ENCODE peak calls at places on chromosomes 12 and 14, in four cellular contexts. R is NCI-H2081; V is nephron progenitor cell; L is CD4-positive, alpha-beta T cell. A is an unnamed sample.

GRCh38 chr14:24367506-24368214 is at the start of gene NFATC4:
- DNase-seq in V (peak), L (no peak), R (peak), A (peak)

GRCh38 chr12:14995583-14996425 is 23.0 kb downstream of the PDE6H start:
- DNase-seq in L (no peak), V (no peak), R (peak), A (no peak)

GRCh38 chr14:52268191-52269061 is 928 bp downstream of the PTGDR start:
- DNase-seq in R (no peak), V (peak), L (no peak), A (peak)

GRCh38 chr12:121364657-121365265 is 12.6 kb upstream of the ANAPC5 start:
- DNase-seq in R (no peak), V (no peak), L (no peak), A (no peak)

GRCh38 chr12:81222841-81223595 is 145.1 kb downstream of the ACSS3 start:
- DNase-seq in R (no peak), L (no peak), V (no peak), A (no peak)

GRCh38 chr12:6069452-6070093 is 54.9 kb downstream of the VWF start:
- DNase-seq in V (no peak), R (no peak), L (no peak), A (no peak)

GRCh38 chr12:12859690-12860089 is 31.7 kb upstream of the GPRC5A start:
- DNase-seq in V (no peak), L (no peak), R (no peak), A (no peak)

GRCh38 chr14:84857129-84857528 is 672.8 kb upstream of the FLRT2 start:
- DNase-seq in R (no peak), V (no peak), L (no peak), A (no peak)

GRCh38 chr14:20934148-20934762 is 21.0 kb upstream of the RNASE2 start:
- DNase-seq in R (no peak), V (peak), L (peak), A (peak)

GRCh38 chr12:19288603-19289244 is 150.6 kb upstream of the AEBP2 start:
- DNase-seq in L (no peak), R (peak), V (no peak), A (no peak)

GRCh38 chr12:105393586-105393985 is 63.1 kb downstream of the C12orf75 start:
- DNase-seq in L (no peak), R (no peak), V (no peak), A (no peak)

GRCh38 chr12:130920119-130920703 is 33.5 kb upstream of the ADGRD1 start:
- DNase-seq in R (no peak), V (no peak), L (no peak), A (no peak)

GRCh38 chr14:69014829-69015259 is 35.7 kb upstream of the ACTN1 start:
- DNase-seq in R (no peak), L (no peak), V (no peak), A (no peak)

GRCh38 chr12:130925616-130926015 is 28.1 kb upstream of the ADGRD1 start:
- DNase-seq in V (no peak), R (no peak), L (no peak), A (no peak)

GRCh38 chr12:93098077-93098476 is 169.0 kb upstream of the EEA1 start:
- DNase-seq in L (peak), V (peak), R (peak), A (peak)

GRCh38 chr12:108360487-108360886 is 21.4 kb upstream of the CMKLR1 start:
- DNase-seq in R (no peak), L (no peak), V (no peak), A (no peak)

GRCh38 chr14:52061380-52061779 is 7.5 kb downstream of the NID2 start:
- DNase-seq in R (no peak), L (no peak), V (no peak), A (no peak)

GRCh38 chr12:25034676-25035075 is 85.8 kb upstream of the BCAT1 start:
- DNase-seq in L (no peak), V (no peak), R (no peak), A (no peak)

GRCh38 chr12:100193085-100193484 is 7.5 kb upstream of the ACTR6 start:
- DNase-seq in L (no peak), R (no peak), V (no peak), A (no peak)

GRCh38 chr14:54603362-54603761 is 36.4 kb downstream of the SAMD4A start:
- DNase-seq in L (no peak), R (no peak), V (no peak), A (no peak)

GRCh38 chr12:128365831-128366231 is 98.9 kb downstream of the TMEM132C start:
- DNase-seq in L (no peak), V (peak), R (no peak), A (no peak)

GRCh38 chr12:49092086-49092815 is 2.4 kb downstream of the DHH start:
- DNase-seq in R (no peak), V (peak), L (peak), A (peak)

GRCh38 chr12:117499759-117500485 is 138.5 kb upstream of the NOS1 start:
- DNase-seq in R (no peak), V (no peak), L (no peak), A (no peak)

GRCh38 chr14:87864356-87865230 is 128.4 kb downstream of the GALC start:
- DNase-seq in L (no peak), V (no peak), R (no peak), A (no peak)

GRCh38 chr14:54129850-54130640 is 173.4 kb upstream of the BMP4 start:
- DNase-seq in V (no peak), L (no peak), R (no peak), A (no peak)

GRCh38 chr12:57889541-57889989 is 43.0 kb upstream of the CTDSP2 start:
- DNase-seq in R (peak), V (no peak), L (no peak), A (no peak)

GRCh38 chr12:75725505-75726120 is 214.2 kb upstream of the KRR1 start:
- DNase-seq in R (no peak), L (no peak), V (no peak), A (no peak)

A was measured in WTC11.